ENCODE peak calls at places on chromosomes 6 and 20, in six cellular contexts. Y is suprapubic skin, K is choroid plexus epithelial cell, I is endodermal cell, H is upper lobe of right lung, U is kidney epithelial cell. S is an unnamed sample.

GRCh38 chr6:66655420-66655819 is 948.4 kb upstream of the EYS start:
- DNase-seq in I (no peak), U (no peak), K (no peak), Y (no peak), H (no peak), S (no peak)

GRCh38 chr20:39674842-39675241 is 712.7 kb downstream of the DHX35 start:
- DNase-seq in H (no peak), Y (no peak), K (no peak), U (no peak), I (no peak), S (no peak)

GRCh38 chr6:42428326-42429041 is 23.2 kb downstream of the TRERF1 start:
- DNase-seq in H (no peak), U (no peak), K (no peak), I (no peak), Y (no peak), S (no peak)

GRCh38 chr6:73695619-73696421 is at the start of gene CD109:
- DNase-seq in H (peak), I (peak), K (peak), U (peak), Y (peak), S (peak)

GRCh38 chr6:81031429-81031828 is 721.1 kb downstream of the TENT5A start:
- DNase-seq in K (peak), H (no peak), Y (no peak), U (no peak), I (no peak), S (no peak)

GRCh38 chr6:30684386-30685156 is 1.9 kb downstream of the PPP1R18 start:
- DNase-seq in K (peak), Y (no peak), U (no peak), H (peak), I (no peak), S (no peak)

GRCh38 chr20:31837896-31838397 is 7.5 kb downstream of the FOXS1 start:
- DNase-seq in K (peak), U (no peak), H (no peak), I (no peak), Y (no peak), S (no peak)

GRCh38 chr6:28587011-28587745 is 61.5 kb downstream of the GPX5 start:
- DNase-seq in H (peak), Y (no peak), K (peak), U (peak), I (peak), S (no peak)

GRCh38 chr20:2102585-2103453 is 1.2 kb downstream of the STK35 start:
- DNase-seq in I (peak), Y (peak), K (peak), H (peak), U (peak), S (no peak)

GRCh38 chr6:103122766-103123601 is 1729.5 kb downstream of the GRIK2 start:
- DNase-seq in I (peak), U (peak), H (peak), Y (no peak), K (peak), S (no peak)

GRCh38 chr20:40643891-40644290 is 45.1 kb downstream of the MAFB start:
- DNase-seq in K (no peak), Y (no peak), I (peak), U (no peak), H (no peak), S (no peak)

GRCh38 chr6:32885698-32886286 is 31.8 kb downstream of the PSMB9 start:
- DNase-seq in Y (no peak), I (no peak), H (no peak), U (peak), K (peak), S (no peak)

GRCh38 chr6:85111481-85112001 is 338.3 kb upstream of the NT5E start:
- DNase-seq in K (peak), H (no peak), I (no peak), U (no peak), Y (no peak), S (no peak)

GRCh38 chr6:79777713-79778579 is 146.8 kb downstream of the SH3BGRL2 start:
- DNase-seq in U (peak), Y (peak), I (peak), K (peak), H (peak), S (no peak)
- H3K4me3 ChIP-seq in U (peak), Y (peak), I (no peak), K (peak), H (peak), S (peak)

DNA sequence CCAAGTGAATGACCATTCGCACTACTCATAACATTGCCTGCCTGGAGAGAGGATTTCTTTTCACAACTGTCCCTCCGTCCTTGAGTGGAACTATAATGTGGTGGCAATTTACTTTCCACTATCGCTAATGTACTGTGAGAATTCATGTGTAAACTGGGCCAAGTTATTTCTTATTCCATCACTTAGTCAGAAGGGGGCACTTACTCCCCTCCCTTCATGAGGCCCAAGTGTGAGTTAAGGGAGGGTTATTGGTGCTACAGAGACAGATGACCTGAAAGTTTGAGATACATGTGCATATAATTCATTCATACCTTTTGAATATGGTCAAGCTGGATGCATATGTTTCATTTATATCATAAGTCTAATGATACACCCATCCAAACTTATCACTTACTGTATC is 65.2 kb upstream of the LOC128125822 start:
- DNase-seq in K (no peak), U (no peak), I (no peak), Y (no peak), H (no peak), S (no peak)
- TF ChIP-seq CTCF in K (peak), U (no peak), I (no peak), Y (no peak), H (no peak), S (no peak)

GRCh38 chr6:44617416-44617815 is 229.9 kb downstream of the CDC5L start:
- DNase-seq in H (no peak), U (no peak), I (no peak), Y (no peak), K (no peak), S (no peak)

GRCh38 chr6:44622555-44622954 is 235.0 kb downstream of the CDC5L start:
- DNase-seq in H (no peak), U (no peak), Y (no peak), I (no peak), K (no peak), S (no peak)

GRCh38 chr6:44621846-44622245 is 234.3 kb downstream of the CDC5L start:
- DNase-seq in U (no peak), I (no peak), H (no peak), K (peak), Y (no peak), S (no peak)

GRCh38 chr6:44624226-44624625 is 236.7 kb downstream of the CDC5L start:
- DNase-seq in U (no peak), I (peak), Y (no peak), K (no peak), H (no peak), S (no peak)

DNA sequence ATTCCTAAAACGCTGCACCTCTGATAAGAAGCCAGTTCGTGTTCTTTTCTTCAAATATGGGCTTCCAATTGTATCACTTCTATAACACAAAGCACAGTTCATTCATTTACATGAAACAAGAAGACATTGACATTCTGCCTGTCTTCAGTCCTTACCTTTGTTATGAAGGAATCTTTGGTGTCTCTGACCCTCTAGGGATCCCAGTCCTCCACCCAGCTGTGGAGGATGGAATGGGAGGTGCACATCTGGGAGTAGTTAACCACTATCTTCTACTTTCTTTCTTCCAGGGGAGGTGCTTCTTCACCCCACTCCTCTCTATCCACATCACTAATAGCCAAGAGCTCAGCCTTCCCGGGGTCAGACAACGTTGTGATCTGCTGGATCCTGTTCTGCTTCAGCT is 233.4 kb downstream of the CDC5L start:
- DNase-seq in H (no peak), K (no peak), U (no peak), Y (no peak), I (no peak), S (no peak)
- H3K4me3 ChIP-seq in H (no peak), K (no peak), U (no peak), Y (no peak), I (no peak), S (no peak)

GRCh38 chr6:137869781-137870180 is 2.7 kb downstream of the TNFAIP3 start:
- DNase-seq in H (no peak), I (no peak), K (no peak), U (no peak), Y (no peak), S (no peak)
- TF ChIP-seq CTCF in H (no peak), I (no peak), K (peak), U (no peak), Y (no peak), S (no peak)

DNA sequence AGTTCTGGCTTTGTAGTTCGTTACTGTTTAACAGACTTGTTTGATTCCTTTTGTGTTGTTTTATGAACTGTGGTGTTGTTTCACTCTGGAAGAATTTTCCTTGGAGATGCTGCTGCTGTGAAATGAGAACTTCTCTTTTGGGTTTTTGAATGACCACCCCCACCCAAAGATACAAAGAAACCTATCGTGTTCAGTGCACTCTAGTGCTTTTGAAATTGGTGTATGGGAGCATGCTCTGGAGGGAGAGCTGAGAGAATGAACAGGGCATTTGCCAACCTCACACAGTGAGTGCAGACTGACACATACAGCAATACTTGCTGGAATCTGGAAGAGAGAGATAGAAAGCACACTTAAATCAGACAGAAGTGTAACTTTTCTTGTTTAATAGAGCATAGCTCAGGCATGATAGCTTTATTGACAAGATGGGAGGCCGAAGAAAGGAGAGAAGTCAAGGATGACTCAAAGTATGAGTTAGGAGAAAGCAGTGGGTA is 293.1 kb downstream of the SOX4 start:
- DNase-seq in K (peak), I (no peak), H (no peak), Y (no peak), U (peak), S (no peak)
- H3K4me3 ChIP-seq in K (no peak), I (no peak), H (no peak), Y (no peak), U (no peak), S (no peak)

DNA sequence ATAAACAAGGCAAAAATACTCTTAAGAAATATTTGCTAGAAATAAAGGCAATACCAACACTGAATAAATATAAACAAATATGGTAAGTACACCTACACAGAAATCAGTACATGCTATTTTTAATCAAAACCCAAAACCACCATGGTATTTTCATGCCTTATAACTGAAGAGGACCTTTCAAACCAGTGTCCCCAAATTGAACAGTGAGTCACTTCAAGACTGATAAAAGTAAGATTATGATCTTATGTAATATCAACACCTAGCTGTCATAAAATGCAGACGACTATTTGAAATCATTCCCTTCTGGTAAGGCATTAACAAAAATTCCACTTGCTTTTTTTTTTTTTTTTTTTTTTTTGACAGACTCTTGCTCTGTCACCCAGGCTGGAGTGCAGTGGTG is 156.8 kb upstream of the RUNX2 start:
- DNase-seq in K (no peak), Y (no peak), I (no peak), U (no peak), H (no peak), S (no peak)
- TF ChIP-seq CTCF in K (no peak), Y (no peak), I (no peak), U (no peak), H (no peak), S (no peak)

DNA sequence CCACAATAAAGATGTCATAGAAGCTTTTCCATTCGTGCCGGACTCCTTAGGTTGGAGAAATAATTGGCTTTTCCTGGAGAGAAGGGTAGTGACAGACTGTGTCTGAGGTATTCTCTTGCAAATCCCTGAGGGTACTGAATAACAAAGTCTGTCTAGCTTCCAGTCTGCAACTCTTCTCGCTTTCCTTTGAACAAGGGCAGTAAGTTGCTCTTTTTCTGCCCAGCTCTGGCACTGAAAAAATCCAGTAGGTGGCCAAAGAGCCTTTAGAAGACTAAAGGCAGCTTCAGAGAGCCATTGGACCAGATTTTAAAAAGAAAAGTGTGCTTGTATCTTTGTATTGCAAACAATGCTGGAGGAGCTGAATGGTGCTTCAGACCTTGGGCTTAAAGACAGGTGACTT is 20.7 kb upstream of the RREB1 start:
- DNase-seq in I (peak), Y (no peak), H (no peak), K (peak), U (no peak), S (no peak)
- H3K4me3 ChIP-seq in I (no peak), Y (peak), H (peak), K (peak), U (no peak), S (peak)

GRCh38 chr6:25788305-25788922 is 33.9 kb downstream of the SLC17A4 start:
- DNase-seq in Y (no peak), U (no peak), I (peak), K (peak), H (no peak), S (peak)
- TF ChIP-seq CTCF in Y (peak), U (peak), I (peak), K (peak), H (peak), S (peak)

GRCh38 chr20:16518068-16518783 is 55.0 kb downstream of the KIF16B start:
- DNase-seq in Y (no peak), U (peak), I (peak), K (peak), H (no peak), S (no peak)

GRCh38 chr20:16518784-16519084 is 54.5 kb downstream of the KIF16B start:
- DNase-seq in K (no peak), U (no peak), I (no peak), Y (no peak), H (no peak), S (no peak)

DNA sequence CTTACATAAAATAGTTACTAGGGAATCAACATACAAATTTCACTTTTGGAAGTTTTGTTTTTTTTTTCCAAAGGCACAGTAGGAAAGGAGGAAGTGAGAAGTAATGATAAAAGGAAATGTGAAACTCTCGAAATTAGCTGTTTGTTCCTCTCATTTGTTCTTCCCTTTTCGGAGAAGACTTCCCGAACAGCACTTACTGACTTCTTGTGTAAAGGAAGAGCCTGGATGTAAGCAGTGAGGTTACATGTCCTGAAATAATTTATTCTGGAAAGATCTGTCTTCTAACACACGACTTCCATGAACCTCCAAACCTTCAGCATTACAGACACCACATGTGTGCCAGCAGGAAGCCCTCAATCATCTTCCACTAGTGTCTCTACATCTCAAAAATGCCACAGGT is 59.1 kb downstream of the KIF16B start:
- DNase-seq in I (no peak), K (no peak), Y (no peak), H (no peak), U (no peak), S (no peak)
- H3K4me3 ChIP-seq in I (no peak), K (no peak), Y (no peak), H (no peak), U (no peak), S (no peak)

S was measured in AG04449.